ENCODE peak calls at places on chromosomes 2 and 18, in nine cellular contexts. P is AG08396; C is stimulated activated CD4-positive, alpha-beta T cell treated with anti-CD3 and anti-CD28 coated beads, Interleukin-2, amount 100 ng/mL, for 48 hours; E is smooth muscle cell of the brain vasculature; V is A549; K is neural progenitor cell; R is fibroblast of the aortic adventitia; J is left colon; O is NCI-H2029. H is an unnamed sample.

GRCh38 chr2:235492850-235493344 is 946 bp upstream of the AGAP1 start:
- DNase-seq in P (peak), C (no peak), E (no peak), V (no peak), K (peak), R (no peak), J (no peak), O (no peak), H (no peak)

GRCh38 chr18:58117685-58118403 is 73.8 kb downstream of the NEDD4L start:
- DNase-seq in P (peak), C (no peak), E (peak), V (peak), K (no peak), R (peak), J (peak), O (peak), H (no peak)

GRCh38 chr2:159053186-159054031 is 85.0 kb downstream of the TANC1 start:
- DNase-seq in P (peak), C (no peak), E (no peak), V (no peak), K (no peak), R (peak), J (no peak), O (no peak), H (no peak)

GRCh38 chr2:86393521-86394490 is 47.4 kb upstream of the KDM3A start:
- DNase-seq in P (no peak), C (no peak), E (no peak), V (no peak), K (no peak), R (peak), J (no peak), O (no peak), H (peak)

GRCh38 chr18:75111673-75112485 is 97.1 kb downstream of the PTGR3 start:
- DNase-seq in P (no peak), C (no peak), E (no peak), V (no peak), K (no peak), R (no peak), J (no peak), O (no peak), H (no peak)

GRCh38 chr2:121096611-121097010 is 188.4 kb downstream of the TFCP2L1 start:
- DNase-seq in P (no peak), C (no peak), E (no peak), V (no peak), K (no peak), R (no peak), J (no peak), O (no peak), H (no peak)

GRCh38 chr2:72156872-72157271 is 9.2 kb upstream of the CYP26B1 start:
- DNase-seq in P (no peak), C (no peak), E (no peak), V (no peak), K (no peak), R (no peak), J (no peak), O (no peak), H (no peak)

GRCh38 chr18:37628466-37629220 is 63.0 kb upstream of the CELF4 start:
- DNase-seq in P (no peak), C (no peak), E (no peak), V (no peak), K (no peak), R (no peak), J (no peak), O (no peak), H (no peak)

GRCh38 chr2:197286805-197287595 is 23.6 kb downstream of the ANKRD44 start:
- DNase-seq in P (peak), C (no peak), E (peak), V (peak), K (no peak), R (peak), J (peak), O (peak), H (peak)